ENCODE peak calls at places on chromosomes 16 and 17, in nine cellular contexts. S is CD8-positive, alpha-beta T cell; W is cardiac fibroblast; T is testis; R is endothelial cell of umbilical vein; U is tibial nerve; H is astrocyte of the spinal cord; G is AG04449; Q is prostate gland. Y is an unnamed sample.

GRCh38 chr17:17484451-17484899 is 7.7 kb downstream of the MED9 start:
- DNase-seq in S (no peak), W (peak; percentile 27), T (no peak), R (no peak), U (no peak), H (no peak), G (no peak), Q (no peak), Y (peak; percentile 10)

GRCh38 chr16:59591480-59591879 is 857.4 kb upstream of the GOT2 start:
- DNase-seq in S (no peak), W (peak; percentile 18), T (no peak), R (peak; percentile 5), U (no peak), H (peak; percentile 6), G (peak; percentile 33), Q (no peak), Y (peak; percentile 62)

GRCh38 chr17:61556224-61557188 is 34.5 kb downstream of the NACA2 start:
- DNase-seq in S (no peak), W (no peak), T (no peak), R (no peak), U (no peak), H (peak; percentile 15), G (no peak), Q (peak; percentile 25), Y (peak; percentile 28)

GRCh38 chr17:82985973-82986372 is 93.4 kb upstream of the METRNL start:
- DNase-seq in S (peak; percentile 67), W (no peak), T (peak; percentile 15), R (peak; percentile 49), U (no peak), H (peak; percentile 52), G (no peak), Q (no peak), Y (peak; percentile 58)

GRCh38 chr16:28876973-28877641 is 1.2 kb upstream of the ATP2A1 start:
- DNase-seq in S (no peak), W (no peak), T (no peak), R (no peak), U (no peak), H (no peak), G (no peak), Q (no peak), Y (no peak)

GRCh38 chr16:64428463-64428862 is 693.4 kb downstream of the CDH11 start:
- DNase-seq in S (no peak), W (peak; percentile 72), T (no peak), R (peak; percentile 82), U (no peak), H (peak; percentile 70), G (no peak), Q (no peak), Y (peak; percentile 92)

GRCh38 chr16:89167425-89167941 is 4.1 kb upstream of the CDH15 start:
- DNase-seq in S (peak; percentile 79), W (peak; percentile 73), T (peak; percentile 85), R (peak; percentile 51), U (peak; percentile 70), H (peak; percentile 46), G (no peak), Q (peak; percentile 65), Y (peak; percentile 67)

GRCh38 chr16:3112058-3112880 is at the start of gene ZNF205:
- DNase-seq in S (no peak), W (peak; percentile 74), T (peak; percentile 82), R (peak; percentile 61), U (peak; percentile 67), H (peak; percentile 71), G (no peak), Q (peak; percentile 64), Y (peak; percentile 75)

DNA sequence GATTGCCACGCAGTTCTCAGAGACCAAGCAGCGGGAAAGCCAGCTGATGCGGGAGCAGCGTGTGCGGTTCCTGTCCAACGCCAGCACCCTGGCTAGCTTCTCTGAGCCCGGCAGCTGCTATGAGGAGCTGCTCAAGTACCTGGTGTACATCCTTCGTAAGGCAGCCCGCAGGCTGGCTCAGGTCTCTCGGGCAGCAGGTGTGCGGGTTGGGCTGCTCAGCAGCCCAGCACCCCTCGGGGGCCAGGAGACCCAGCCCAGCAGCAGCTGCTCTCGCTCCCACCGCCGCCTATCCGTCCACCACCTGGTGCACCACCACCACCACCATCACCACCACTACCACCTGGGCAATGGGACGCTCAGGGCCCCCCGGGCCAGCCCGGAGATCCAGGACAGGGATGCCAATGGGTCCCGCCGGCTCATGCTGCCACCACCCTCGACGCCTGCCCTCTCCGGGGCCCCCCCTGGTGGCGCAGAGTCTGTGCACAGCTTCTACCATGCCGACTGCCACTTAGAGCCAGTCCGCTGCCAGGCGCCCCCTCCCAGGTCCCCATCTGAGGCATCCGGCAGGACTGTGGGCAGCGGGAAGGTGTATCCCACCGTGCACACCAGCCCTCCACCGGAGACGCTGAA is 15.2 kb downstream of the CACNA1G start:
- DNase-seq in S (no peak), W (no peak), T (no peak), R (no peak), U (no peak), H (no peak), G (no peak), Q (no peak), Y (no peak)
- TF ChIP-seq CTCF in S (no peak), W (no peak), T (no peak), R (peak; percentile 2), U (no peak), H (no peak), G (no peak), Q (no peak), Y (no peak)

GRCh38 chr17:1077536-1078061 is 80.7 kb downstream of the TIMM22 start:
- DNase-seq in S (no peak), W (no peak), T (no peak), R (no peak), U (no peak), H (no peak), G (no peak), Q (no peak), Y (no peak)

GRCh38 chr17:1076299-1076981 is 79.5 kb downstream of the TIMM22 start:
- DNase-seq in S (no peak), W (no peak), T (no peak), R (no peak), U (no peak), H (no peak), G (no peak), Q (no peak), Y (no peak)

GRCh38 chr17:1076982-1077302 is 80.0 kb downstream of the TIMM22 start:
- DNase-seq in S (no peak), W (no peak), T (no peak), R (no peak), U (no peak), H (no peak), G (no peak), Q (no peak), Y (no peak)

GRCh38 chr17:1078831-1079561 is 82.1 kb downstream of the TIMM22 start:
- DNase-seq in S (no peak), W (no peak), T (no peak), R (no peak), U (no peak), H (no peak), G (no peak), Q (no peak), Y (no peak)

GRCh38 chr17:1078062-1078711 is 81.3 kb downstream of the TIMM22 start:
- DNase-seq in S (no peak), W (no peak), T (no peak), R (no peak), U (no peak), H (no peak), G (no peak), Q (no peak), Y (no peak)
- H3K4me3 ChIP-seq in S (no peak overlapping the region), W (no peak overlapping the region), T (no peak overlapping the region), R (no peak overlapping the region), U (no peak overlapping the region), H (no peak overlapping the region), G (no peak overlapping the region), Q (no peak overlapping the region), Y (no peak overlapping the region)

GRCh38 chr17:7341842-7342241 is 5.5 kb downstream of the ACAP1 start:
- DNase-seq in S (no peak), W (no peak), T (no peak), R (no peak), U (no peak), H (no peak), G (no peak), Q (no peak), Y (no peak)

GRCh38 chr17:7347630-7348477 is 4.1 kb upstream of the KCTD11 start:
- DNase-seq in S (no peak), W (peak; percentile 18), T (no peak), R (no peak), U (no peak), H (no peak), G (no peak), Q (no peak), Y (no peak)

GRCh38 chr17:7346761-7347614 is 5.0 kb upstream of the KCTD11 start:
- DNase-seq in S (no peak), W (no peak), T (no peak), R (no peak), U (no peak), H (no peak), G (no peak), Q (no peak), Y (no peak)

GRCh38 chr17:7340179-7340578 is 3.9 kb downstream of the ACAP1 start:
- DNase-seq in S (no peak), W (peak; percentile 31), T (no peak), R (no peak), U (no peak), H (no peak), G (no peak), Q (no peak), Y (no peak)

GRCh38 chr17:7343250-7343649 is 6.9 kb downstream of the ACAP1 start:
- DNase-seq in S (no peak), W (no peak), T (no peak), R (no peak), U (no peak), H (no peak), G (no peak), Q (no peak), Y (no peak)
- TF ChIP-seq CTCF in S (no peak), W (no peak), T (no peak), R (no peak), U (no peak), H (no peak), G (no peak), Q (no peak), Y (no peak)

GRCh38 chr16:11681977-11682654 is 13.9 kb downstream of the SNN start:
- DNase-seq in S (no peak), W (no peak), T (no peak), R (no peak), U (no peak), H (no peak), G (no peak), Q (no peak), Y (no peak)

GRCh38 chr16:11681526-11681925 is 13.3 kb downstream of the SNN start:
- DNase-seq in S (no peak), W (no peak), T (no peak), R (no peak), U (no peak), H (no peak), G (no peak), Q (no peak), Y (no peak)

GRCh38 chr16:11677959-11678881 is 10.0 kb downstream of the SNN start:
- DNase-seq in S (no peak), W (no peak), T (no peak), R (no peak), U (no peak), H (no peak), G (no peak), Q (no peak), Y (no peak)

GRCh38 chr16:11679250-11679649 is 11.0 kb downstream of the SNN start:
- DNase-seq in S (no peak), W (no peak), T (peak; percentile 47), R (no peak), U (no peak), H (no peak), G (no peak), Q (no peak), Y (no peak)

DNA sequence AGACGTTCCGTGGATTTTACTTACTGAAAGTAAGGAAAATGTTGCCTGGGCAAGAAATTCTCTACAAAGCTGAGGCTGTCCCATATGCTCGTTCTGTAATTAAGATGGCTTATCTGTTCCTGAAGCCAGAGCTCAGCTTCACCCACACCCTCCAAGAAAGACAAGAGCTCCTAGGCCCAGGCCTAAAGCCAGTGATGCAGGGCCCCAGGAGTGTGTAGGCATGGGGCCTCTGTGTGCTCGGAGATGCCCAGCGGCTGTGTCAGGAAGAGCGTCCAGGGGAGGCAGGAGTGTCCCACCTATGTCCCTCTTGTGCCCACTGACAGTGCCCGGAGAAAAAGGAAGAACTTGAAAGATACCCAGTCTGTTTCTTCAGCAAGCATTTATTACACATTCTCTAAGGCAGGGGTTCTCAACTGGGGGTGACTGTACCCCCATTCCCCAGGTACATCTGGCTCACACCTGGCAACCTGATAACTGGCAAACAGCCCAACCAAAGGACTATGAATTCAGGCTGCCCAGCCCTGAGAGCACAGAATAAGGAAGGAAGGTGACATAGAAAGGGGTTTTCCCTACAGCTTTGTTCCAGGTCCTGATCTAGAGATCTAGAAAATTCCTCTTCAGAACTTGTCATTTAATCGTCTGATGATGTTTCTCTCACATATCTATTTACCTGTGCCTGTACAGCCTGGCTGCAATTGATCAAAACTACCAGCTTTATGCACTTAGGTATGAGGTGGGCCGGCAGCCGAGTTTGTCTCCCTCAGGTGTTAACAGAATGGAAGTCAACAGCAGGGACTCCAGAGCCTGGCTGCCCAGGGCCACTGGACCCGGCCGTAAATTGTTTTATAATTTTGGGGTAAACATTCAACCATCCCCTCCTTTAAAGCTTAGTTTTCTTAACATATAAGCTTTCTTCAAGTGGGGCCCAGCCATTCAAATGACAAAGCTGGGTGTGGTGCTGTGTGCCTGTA is 12.0 kb downstream of the SNN start:
- DNase-seq in S (no peak), W (no peak), T (no peak), R (no peak), U (no peak), H (no peak), G (no peak), Q (no peak), Y (no peak)
- H3K4me3 ChIP-seq in S (no peak overlapping the region), W (no peak overlapping the region), T (no peak overlapping the region), R (no peak overlapping the region), U (no peak overlapping the region), H (no peak overlapping the region), G (no peak overlapping the region), Q (no peak overlapping the region), Y (no peak overlapping the region)

Y was measured in choroid plexus epithelial cell.